ENCODE peak calls at places on chromosomes 3 and 15, in four cellular contexts. One of them, this sample, is unnamed.

GRCh38 chr15:91264651-91265351 is 164.7 kb downstream of the SV2B start:
- DNase-seq in amniotic epithelial cell: no peak
- DNase-seq in Ammon's horn: no peak
- DNase-seq in RPMI8226: no peak
- DNase-seq in this sample: no peak

GRCh38 chr15:101773496-101774100 is 29.7 kb upstream of the OR4F6 start:
- DNase-seq in Ammon's horn: no peak
- DNase-seq in RPMI8226: peak; percentile 79
- DNase-seq in amniotic epithelial cell: no peak
- DNase-seq in this sample: no peak

GRCh38 chr15:38150794-38151193 is 101.8 kb upstream of the SPRED1 start:
- DNase-seq in RPMI8226: no peak
- DNase-seq in Ammon's horn: no peak
- DNase-seq in amniotic epithelial cell: no peak
- DNase-seq in this sample: no peak

GRCh38 chr3:190608850-190609589 is 95.1 kb downstream of the IL1RAP start:
- DNase-seq in amniotic epithelial cell: no peak
- DNase-seq in RPMI8226: no peak
- DNase-seq in Ammon's horn: no peak
- DNase-seq in this sample: no peak

GRCh38 chr3:66195347-66195783 is 25.4 kb upstream of the SLC25A26 start:
- DNase-seq in RPMI8226: no peak
- DNase-seq in Ammon's horn: peak; percentile 85
- DNase-seq in amniotic epithelial cell: peak; percentile 36
- DNase-seq in this sample: peak; percentile 29

GRCh38 chr15:22883196-22883595 is 44.7 kb downstream of the NIPA2 start:
- DNase-seq in Ammon's horn: no peak
- DNase-seq in amniotic epithelial cell: no peak
- DNase-seq in RPMI8226: no peak
- DNase-seq in this sample: no peak

GRCh38 chr3:81554348-81554747 is 207.1 kb downstream of the GBE1 start:
- DNase-seq in RPMI8226: no peak
- DNase-seq in amniotic epithelial cell: peak; percentile 15
- DNase-seq in Ammon's horn: no peak
- DNase-seq in this sample: no peak

GRCh38 chr3:48820626-48821324 is 26.9 kb downstream of the PRKAR2A start:
- DNase-seq in amniotic epithelial cell: peak; percentile 65
- DNase-seq in RPMI8226: no peak
- DNase-seq in Ammon's horn: no peak
- DNase-seq in this sample: no peak

GRCh38 chr3:151356791-151357460 is 27.6 kb upstream of the P2RY13 start:
- DNase-seq in Ammon's horn: peak; percentile 66
- DNase-seq in RPMI8226: no peak
- DNase-seq in amniotic epithelial cell: no peak
- DNase-seq in this sample: no peak

This sample was measured in GM13977.